ENCODE peak calls at places on chromosomes 12 and 14, in four cellular contexts. K, W, F and R are unnamed samples. For H3K27me3 and H3K36me3, the result is how much of the 10 kb centered on the place peaks cover.

GRCh38 chr14:79732911-79733310 is 478.4 kb downstream of the DIO2 start:
- DNase-seq in K (no peak), W (no peak), F (no peak), R (no peak)

GRCh38 chr12:58860788-58861240 is 59.5 kb downstream of the LRIG3 start:
- DNase-seq in K (no peak), W (no peak), F (no peak), R (no peak)

GRCh38 chr14:64878775-64879634 is 702 bp downstream of the SPTB start:
- DNase-seq in K (no peak), W (no peak), F (no peak), R (no peak)

GRCh38 chr14:50036637-50037036 is 79.7 kb downstream of the VCPKMT start:
- DNase-seq in K (no peak), W (no peak), F (no peak), R (no peak)

GRCh38 chr12:88665051-88665450 is 84.8 kb upstream of the KITLG start:
- DNase-seq in K (no peak), W (no peak), F (peak), R (no peak)

GRCh38 chr14:103517626-103518415 is 4.8 kb downstream of the CKB start:
- DNase-seq in K (no peak), W (peak), F (no peak), R (no peak)

GRCh38 chr14:72638021-72638420 is 255.9 kb downstream of the DPF3 start:
- DNase-seq in K (no peak), W (no peak), F (peak), R (peak)

GRCh38 chr14:49962616-49963015 is 69.7 kb downstream of the ARF6 start:
- DNase-seq in K (no peak), W (peak), F (peak), R (peak)

GRCh38 chr12:32437095-32437515 is 37.7 kb downstream of the FGD4 start:
- DNase-seq in K (peak), W (no peak), F (peak), R (peak)

GRCh38 chr12:72313757-72314270 is 41.6 kb downstream of the TRHDE start:
- DNase-seq in K (no peak), W (no peak), F (no peak), R (no peak)

GRCh38 chr12:122023339-122024131 is 1.9 kb downstream of the BCL7A start:
- DNase-seq in K (no peak), W (peak), F (peak), R (peak)

GRCh38 chr14:68986926-68987652 is 8.0 kb upstream of the ACTN1 start:
- DNase-seq in K (no peak), W (no peak), F (peak), R (no peak)

GRCh38 chr14:63940387-63940786 is 87.6 kb downstream of the SYNE2 start:
- DNase-seq in K (no peak), W (no peak), F (no peak), R (no peak)

GRCh38 chr14:105859717-105860614 is 333.6 kb downstream of the TMEM121 start:
- DNase-seq in K (no peak), W (peak), F (no peak), R (no peak)

GRCh38 chr12:96368233-96368632 is 32.0 kb downstream of the CDK17 start:
- DNase-seq in K (no peak), W (no peak), F (peak), R (peak)

GRCh38 chr14:78790262-78790661 is 620.1 kb downstream of the NRXN3 start:
- DNase-seq in K (no peak), W (no peak), F (no peak), R (no peak)

GRCh38 chr12:126772171-126772864 is 1494.7 kb upstream of the TMEM132C start:
- DNase-seq in K (no peak), W (no peak), F (peak), R (peak)

GRCh38 chr12:10497602-10498001 is 8.1 kb upstream of the EIF2S3B start:
- DNase-seq in K (no peak), W (no peak), F (no peak), R (peak)

GRCh38 chr14:29274890-29275651 is 508.5 kb downstream of the FOXG1 start:
- DNase-seq in K (no peak), W (no peak), F (no peak), R (no peak)

GRCh38 chr14:68966872-68967301 is 12.2 kb downstream of the ACTN1 start:
- DNase-seq in K (no peak), W (no peak), F (no peak), R (no peak)

GRCh38 chr12:124463341-124463861 is 104.0 kb downstream of the NCOR2 start:
- DNase-seq in K (no peak), W (no peak), F (no peak), R (no peak)

GRCh38 chr12:50862316-50862715 is 19.6 kb downstream of the TMPRSS12 start:
- DNase-seq in K (peak), W (no peak), F (peak), R (peak)

GRCh38 chr14:74549588-74549987 is 56.0 kb downstream of the ISCA2 start:
- DNase-seq in K (no peak), W (no peak), F (peak), R (no peak)
- H3K27me3 ChIP-seq in K (under half), W (under half), F (under half), R (under half)

GRCh38 chr12:55797068-55797467 is 20.5 kb downstream of the SARNP start:
- DNase-seq in K (no peak), W (no peak), F (peak), R (peak)

GRCh38 chr12:55795950-55796349 is 21.6 kb downstream of the SARNP start:
- DNase-seq in K (no peak), W (no peak), F (no peak), R (no peak)

GRCh38 chr12:55797550-55797949 is 20.0 kb downstream of the SARNP start:
- DNase-seq in K (no peak), W (no peak), F (no peak), R (no peak)
- H3K36me3 ChIP-seq in K (half or more), W (half or more), F (under half), R (half or more)

DNA sequence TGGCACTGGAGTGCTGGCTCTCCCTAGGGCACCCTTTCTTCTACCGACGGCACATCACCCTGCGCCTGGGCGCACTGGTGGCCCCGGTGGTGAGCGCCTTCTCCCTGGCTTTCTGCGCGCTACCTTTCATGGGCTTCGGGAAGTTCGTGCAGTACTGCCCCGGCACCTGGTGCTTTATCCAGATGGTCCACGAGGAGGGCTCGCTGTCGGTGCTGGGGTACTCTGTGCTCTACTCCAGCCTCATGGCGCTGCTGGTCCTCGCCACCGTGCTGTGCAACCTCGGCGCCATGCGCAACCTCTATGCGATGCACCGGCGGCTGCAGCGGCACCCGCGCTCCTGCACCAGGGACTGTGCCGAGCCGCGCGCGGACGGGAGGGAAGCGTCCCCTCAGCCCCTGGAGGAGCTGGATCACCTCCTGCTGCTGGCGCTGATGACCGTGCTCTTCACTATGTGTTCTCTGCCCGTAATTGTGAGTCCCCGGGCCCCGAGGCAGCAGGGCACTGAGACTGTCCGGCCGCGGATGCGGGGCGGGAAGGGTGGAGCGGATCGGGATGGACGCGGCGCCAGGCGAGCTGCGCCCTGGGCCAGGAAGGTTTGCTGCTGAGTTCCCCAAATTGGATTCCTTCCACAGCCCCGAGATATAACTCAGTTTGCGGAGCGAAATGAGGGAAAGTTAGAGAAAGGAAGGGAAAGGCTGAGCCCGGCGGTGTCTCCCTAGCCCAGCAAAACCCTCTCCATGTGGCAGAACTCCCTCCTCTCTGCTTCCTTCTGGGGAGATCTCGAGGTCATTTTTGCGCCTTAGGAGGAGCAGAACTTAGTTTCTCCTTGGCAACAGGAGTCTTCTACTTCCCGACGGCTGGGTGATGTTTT is 928 bp downstream of the PTGDR start:
- DNase-seq in K (no peak), W (no peak), F (peak), R (peak)
- H3K4me3 ChIP-seq in K (no peak), W (peak), F (no peak), R (peak)

DNA sequence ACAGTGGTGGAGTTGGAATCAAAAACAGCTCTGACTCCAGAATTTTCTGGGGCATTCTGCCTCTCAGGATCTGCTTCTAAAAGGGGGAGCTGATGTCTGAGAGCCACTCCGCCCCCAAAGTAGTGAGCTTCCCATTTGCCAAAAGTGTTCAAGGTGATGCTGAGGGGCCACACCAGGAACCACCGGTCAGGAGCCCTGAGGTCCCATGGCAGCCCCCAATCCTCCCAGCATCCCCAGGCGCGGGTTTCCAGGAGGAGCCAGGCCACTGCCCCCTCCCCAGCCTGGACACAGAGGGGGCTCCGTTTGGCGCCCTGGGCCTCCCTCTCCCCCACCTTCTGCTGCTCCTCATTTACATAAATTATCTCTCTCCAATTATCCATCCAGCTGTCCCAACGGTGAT is 20.0 kb upstream of the VSX2 start:
- DNase-seq in K (no peak), W (no peak), F (no peak), R (no peak)
- H3K27me3 ChIP-seq in K (under half), W (half or more), F (under half), R (under half)

DNA sequence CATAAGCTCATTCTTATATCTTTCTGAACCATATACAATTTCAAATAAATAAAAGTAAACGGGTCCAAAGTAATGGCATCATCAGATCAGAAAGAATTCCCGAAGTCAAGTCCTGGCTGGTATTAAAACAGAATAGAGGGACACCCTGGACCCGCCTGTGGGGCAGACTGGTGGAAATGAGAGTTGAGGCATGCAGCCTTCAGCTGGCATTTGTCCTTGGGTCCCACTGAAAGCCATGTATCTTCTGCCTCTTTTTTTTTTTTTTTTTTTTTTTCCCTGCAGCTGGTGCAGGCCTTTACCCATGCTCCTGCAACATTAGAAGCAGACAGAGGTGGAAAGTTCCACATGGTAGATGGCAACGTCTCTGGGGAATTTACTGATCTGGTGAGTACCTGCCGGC is 9.9 kb downstream of the AHSA1 start:
- DNase-seq in K (no peak), W (no peak), F (no peak), R (no peak)
- H3K36me3 ChIP-seq in K (under half), W (half or more), F (under half), R (under half)

GRCh38 chr12:2974560-2974971 is 15.4 kb downstream of the TEAD4 start:
- DNase-seq in K (no peak), W (no peak), F (no peak), R (peak)
- H3K4me3 ChIP-seq in K (no peak), W (no peak), F (no peak), R (no peak)